ENCODE peak calls at places on chromosomes 16 and 17, in ten cellular contexts. N, R, Y, O, L, X, E, Z, H and A are unnamed samples.

GRCh38 chr16:539901-540530 is 12.5 kb downstream of the CAPN15 start:
- DNase-seq in N (no peak), R (no peak), Y (no peak), O (no peak), L (no peak), X (no peak), E (no peak), Z (no peak), H (peak), A (no peak)

GRCh38 chr17:64331946-64332493 is 58.6 kb downstream of the PECAM1 start:
- DNase-seq in N (no peak), R (no peak), Y (no peak), O (no peak), L (no peak), X (no peak), E (no peak), Z (no peak), H (no peak), A (no peak)

GRCh38 chr16:47970291-47970931 is 185.4 kb downstream of the ABCC12 start:
- DNase-seq in N (no peak), R (no peak), Y (no peak), O (no peak), L (peak), X (peak), E (no peak), Z (no peak), H (peak), A (no peak)

GRCh38 chr16:88479795-88480760 is 27.0 kb downstream of the ZFPM1 start:
- DNase-seq in N (no peak), R (no peak), Y (no peak), O (no peak), L (no peak), X (no peak), E (no peak), Z (no peak), H (no peak), A (no peak)

GRCh38 chr17:74972107-74972972 is at the start of gene HID1:
- DNase-seq in N (peak), R (peak), Y (no peak), O (no peak), L (peak), X (no peak), E (peak), Z (peak), H (no peak), A (peak)

GRCh38 chr16:24626251-24626650 is 86.9 kb downstream of the RBBP6 start:
- DNase-seq in N (no peak), R (no peak), Y (no peak), O (no peak), L (no peak), X (no peak), E (no peak), Z (no peak), H (no peak), A (no peak)

GRCh38 chr17:45775148-45775547 is 9.0 kb upstream of the CRHR1 start:
- DNase-seq in N (no peak), R (no peak), Y (no peak), O (no peak), L (peak), X (no peak), E (no peak), Z (no peak), H (no peak), A (no peak)

GRCh38 chr17:1577186-1577585 is 14.6 kb upstream of the PITPNA start:
- DNase-seq in N (peak), R (no peak), Y (peak), O (peak), L (peak), X (peak), E (no peak), Z (peak), H (peak), A (peak)

GRCh38 chr17:46266656-46267544 is 28.0 kb upstream of the LRRC37A start:
- DNase-seq in N (peak), R (peak), Y (peak), O (peak), L (peak), X (peak), E (peak), Z (peak), H (peak), A (peak)

GRCh38 chr17:44906010-44906646 is 6.9 kb upstream of the EFTUD2 start:
- DNase-seq in N (no peak), R (no peak), Y (no peak), O (peak), L (no peak), X (peak), E (no peak), Z (no peak), H (peak), A (no peak)

GRCh38 chr16:26645629-26646028 is 421.1 kb upstream of the C16orf82 start:
- DNase-seq in N (no peak), R (peak), Y (no peak), O (no peak), L (peak), X (no peak), E (peak), Z (peak), H (no peak), A (no peak)

GRCh38 chr16:29993903-29994612 is 1.4 kb downstream of the HIRIP3 start:
- DNase-seq in N (no peak), R (no peak), Y (no peak), O (no peak), L (no peak), X (no peak), E (no peak), Z (no peak), H (no peak), A (no peak)

GRCh38 chr17:15261063-15261817 is 3.9 kb downstream of the PMP22 start:
- DNase-seq in N (peak), R (no peak), Y (no peak), O (no peak), L (no peak), X (no peak), E (no peak), Z (peak), H (peak), A (no peak)

GRCh38 chr17:4478318-4478830 is 20.3 kb upstream of the SPNS2 start:
- DNase-seq in N (no peak), R (no peak), Y (no peak), O (no peak), L (no peak), X (no peak), E (no peak), Z (no peak), H (no peak), A (no peak)

GRCh38 chr16:500699-501098 is 26.8 kb upstream of the CAPN15 start:
- DNase-seq in N (no peak), R (no peak), Y (no peak), O (no peak), L (no peak), X (no peak), E (no peak), Z (no peak), H (no peak), A (no peak)

GRCh38 chr17:33520404-33521032 is 227.4 kb upstream of the ASIC2 start:
- DNase-seq in N (peak), R (peak), Y (peak), O (no peak), L (peak), X (no peak), E (no peak), Z (peak), H (peak), A (no peak)

GRCh38 chr17:78038748-78039288 is 80.3 kb downstream of the TNRC6C start:
- DNase-seq in N (no peak), R (no peak), Y (no peak), O (no peak), L (no peak), X (no peak), E (no peak), Z (no peak), H (no peak), A (no peak)

GRCh38 chr17:38705803-38706624 is 941 bp downstream of the MLLT6 start:
- DNase-seq in N (peak), R (peak), Y (no peak), O (no peak), L (peak), X (no peak), E (peak), Z (peak), H (no peak), A (peak)

GRCh38 chr16:1102921-1103648 is 7.0 kb upstream of the C1QTNF8 start:
- DNase-seq in N (peak), R (peak), Y (peak), O (no peak), L (peak), X (no peak), E (peak), Z (peak), H (peak), A (no peak)

GRCh38 chr17:65362826-65363225 is 198.6 kb downstream of the AXIN2 start:
- DNase-seq in N (no peak), R (no peak), Y (no peak), O (no peak), L (peak), X (no peak), E (no peak), Z (no peak), H (no peak), A (no peak)